ENCODE peak calls at places on chromosomes 16 and 17, in nine cellular contexts. A is H54, B is lower leg skin, N is A549, K is transverse colon, P is ovary, O is prostate gland, L is Peyer's patch, I is tibial nerve. Y is an unnamed sample.

GRCh38 chr17:63840591-63841349 is 1.7 kb downstream of the SMARCD2 start:
- DNase-seq in A (no peak), B (no peak), N (no peak), K (no peak), P (peak), O (peak), L (no peak), I (no peak), Y (no peak)

GRCh38 chr17:80892900-80893603 is 98.6 kb upstream of the CHMP6 start:
- DNase-seq in A (peak), B (no peak), N (peak), K (no peak), P (no peak), O (no peak), L (no peak), I (no peak), Y (no peak)

GRCh38 chr16:53433930-53434435 is 288 bp upstream of the RBL2 start:
- DNase-seq in A (no peak), B (no peak), N (no peak), K (no peak), P (no peak), O (no peak), L (no peak), I (no peak), Y (no peak)

GRCh38 chr17:37440424-37440823 is 33.7 kb downstream of the TADA2A start:
- DNase-seq in A (no peak), B (no peak), N (no peak), K (no peak), P (no peak), O (no peak), L (no peak), I (no peak), Y (peak)

GRCh38 chr16:12185563-12185962 is 209.0 kb downstream of the SNX29 start:
- DNase-seq in A (no peak), B (no peak), N (no peak), K (no peak), P (no peak), O (no peak), L (no peak), I (no peak), Y (no peak)

GRCh38 chr17:62110923-62111484 is 45.9 kb upstream of the MED13 start:
- DNase-seq in A (no peak), B (no peak), N (peak), K (no peak), P (no peak), O (no peak), L (no peak), I (no peak), Y (no peak)

GRCh38 chr17:34406196-34406595 is 43.2 kb upstream of the CCL1 start:
- DNase-seq in A (no peak), B (no peak), N (no peak), K (no peak), P (no peak), O (no peak), L (no peak), I (no peak), Y (no peak)

GRCh38 chr17:13806023-13806553 is 204.4 kb upstream of the HS3ST3A1 start:
- DNase-seq in A (no peak), B (no peak), N (no peak), K (no peak), P (no peak), O (no peak), L (no peak), I (no peak), Y (peak)

GRCh38 chr17:17096438-17097178 is 54.4 kb downstream of the MPRIP start:
- DNase-seq in A (no peak), B (no peak), N (no peak), K (peak), P (no peak), O (no peak), L (peak), I (no peak), Y (no peak)

GRCh38 chr17:49564638-49565037 is 11.0 kb upstream of the NXPH3 start:
- DNase-seq in A (no peak), B (no peak), N (no peak), K (no peak), P (no peak), O (no peak), L (no peak), I (no peak), Y (no peak)

GRCh38 chr17:80248894-80249710 is 11.6 kb upstream of the RNF213 start:
- DNase-seq in A (no peak), B (no peak), N (no peak), K (no peak), P (no peak), O (no peak), L (peak), I (no peak), Y (peak)

GRCh38 chr17:72270530-72270929 is 149.7 kb downstream of the SOX9 start:
- DNase-seq in A (no peak), B (no peak), N (peak), K (no peak), P (no peak), O (peak), L (no peak), I (peak), Y (no peak)

GRCh38 chr17:32143525-32143865 is 1.2 kb downstream of the RHOT1 start:
- DNase-seq in A (no peak), B (peak), N (no peak), K (no peak), P (no peak), O (no peak), L (no peak), I (no peak), Y (peak)

GRCh38 chr17:6413073-6413472 is 21.8 kb downstream of the AIPL1 start:
- DNase-seq in A (peak), B (no peak), N (peak), K (no peak), P (no peak), O (no peak), L (no peak), I (no peak), Y (peak)

GRCh38 chr16:70808371-70808770 is 7.4 kb upstream of the VAC14 start:
- DNase-seq in A (no peak), B (no peak), N (no peak), K (no peak), P (no peak), O (no peak), L (no peak), I (no peak), Y (no peak)

GRCh38 chr17:44436336-44436735 is 46.9 kb upstream of the ITGA2B start:
- DNase-seq in A (no peak), B (no peak), N (no peak), K (no peak), P (no peak), O (no peak), L (no peak), I (no peak), Y (no peak)

GRCh38 chr17:41986634-41987033 is 20.0 kb downstream of the CNP start:
- DNase-seq in A (no peak), B (no peak), N (no peak), K (no peak), P (no peak), O (no peak), L (no peak), I (no peak), Y (no peak)

GRCh38 chr17:41977991-41978390 is 11.4 kb downstream of the CNP start:
- DNase-seq in A (no peak), B (peak), N (no peak), K (no peak), P (peak), O (peak), L (no peak), I (no peak), Y (no peak)

GRCh38 chr17:41984454-41984853 is 17.9 kb downstream of the CNP start:
- DNase-seq in A (no peak), B (peak), N (no peak), K (no peak), P (peak), O (no peak), L (no peak), I (no peak), Y (no peak)

GRCh38 chr17:41985919-41986318 is 19.3 kb downstream of the CNP start:
- DNase-seq in A (no peak), B (peak), N (no peak), K (no peak), P (peak), O (no peak), L (no peak), I (no peak), Y (no peak)

GRCh38 chr17:41982026-41982989 is 15.7 kb downstream of the CNP start:
- DNase-seq in A (no peak), B (peak), N (no peak), K (no peak), P (peak), O (no peak), L (no peak), I (no peak), Y (no peak)
- TF ChIP-seq POLR2A in A (no peak), B (no peak), N (no peak), K (no peak), P (no peak), O (no peak), L (no peak), I (no peak), Y (no peak)

DNA sequence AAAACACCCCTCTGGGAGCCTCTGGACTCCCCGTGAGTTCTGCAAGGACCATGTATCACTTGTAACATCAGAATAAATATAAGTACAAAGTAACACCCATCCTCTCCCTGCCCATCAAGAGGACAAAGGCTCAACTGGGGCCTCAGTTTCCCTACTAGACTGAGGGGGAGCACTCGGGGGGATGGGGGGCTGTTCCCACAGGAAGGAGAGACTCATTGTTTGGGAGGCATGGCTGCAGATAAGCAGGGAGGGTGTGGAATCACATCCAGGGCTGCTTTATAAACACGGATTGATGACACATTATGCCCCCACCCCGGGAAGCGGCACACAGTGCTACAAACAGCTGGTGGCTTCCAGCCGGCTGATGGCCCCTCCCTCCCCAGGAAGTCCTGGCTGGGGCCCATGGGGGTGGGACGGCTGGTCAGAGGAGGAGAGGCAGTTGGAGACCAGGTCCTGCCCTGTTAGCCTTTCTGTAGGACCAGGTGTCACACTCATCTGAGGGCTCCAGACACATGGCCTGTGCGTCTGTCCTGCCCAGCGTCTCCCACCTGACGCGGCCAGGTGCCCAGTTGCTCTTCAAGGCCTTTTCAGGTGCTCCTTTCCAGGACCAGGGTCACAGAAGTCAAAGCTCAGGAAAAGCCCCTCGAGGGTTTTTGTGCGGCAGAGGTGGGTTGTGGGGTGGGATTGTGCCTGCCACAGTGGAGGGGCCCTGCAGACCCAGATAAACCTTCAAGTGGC is 1.3 kb upstream of the MPG start:
- DNase-seq in A (peak), B (peak), N (no peak), K (peak), P (peak), O (no peak), L (peak), I (peak), Y (peak)
- TF ChIP-seq POLR2A in A (no peak), B (no peak), N (no peak), K (no peak), P (peak), O (no peak), L (no peak), I (no peak), Y (no peak)

DNA sequence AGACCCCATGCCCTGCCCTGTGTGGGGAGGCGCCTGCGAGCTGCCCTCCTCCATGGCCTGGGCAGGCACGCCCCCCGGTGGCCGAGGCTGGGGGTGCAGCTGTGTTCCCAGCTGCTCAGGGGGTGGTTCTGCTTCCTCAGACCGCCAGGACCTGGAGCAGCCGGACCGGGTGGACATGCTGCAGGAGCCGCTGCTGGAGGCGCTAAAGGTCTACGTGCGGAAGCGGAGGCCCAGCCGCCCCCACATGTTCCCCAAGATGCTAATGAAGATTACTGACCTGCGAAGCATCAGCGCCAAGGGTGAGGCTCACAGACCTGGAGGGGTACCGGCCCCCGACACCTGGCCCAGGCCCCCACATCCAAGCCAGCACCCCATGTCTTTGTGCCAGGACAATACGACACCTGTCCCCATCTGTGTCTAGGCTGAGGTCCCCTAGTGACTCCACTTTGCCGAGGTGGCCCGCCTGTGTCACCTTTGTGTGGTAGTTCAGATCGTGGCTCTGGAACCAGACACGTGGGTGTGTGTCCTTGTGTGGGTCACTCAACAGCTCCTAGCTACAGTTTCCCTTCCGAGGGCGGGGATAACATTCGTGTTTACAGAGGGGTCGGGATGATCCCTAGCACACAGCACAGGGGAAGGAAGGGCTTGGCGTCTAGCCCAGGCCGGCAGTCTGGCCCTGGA is 9.3 kb downstream of the GJD3 start:
- DNase-seq in A (peak), B (no peak), N (peak), K (peak), P (peak), O (peak), L (peak), I (peak), Y (peak)
- TF ChIP-seq POLR2A in A (no peak), B (no peak), N (no peak), K (no peak), P (peak), O (no peak), L (no peak), I (no peak), Y (no peak)

GRCh38 chr17:41366070-41366469 is 3.5 kb downstream of the KRT33B start:
- DNase-seq in A (no peak), B (no peak), N (no peak), K (no peak), P (no peak), O (no peak), L (no peak), I (no peak), Y (no peak)
- TF ChIP-seq POLR2A in A (no peak), B (no peak), N (no peak), K (no peak), P (no peak), O (no peak), L (no peak), I (no peak), Y (no peak)